ENCODE peak calls at places on chromosomes 7 and 10, in four cellular contexts. Z, S, C and I are unnamed samples.

GRCh38 chr7:34219153-34219552 is 313.8 kb downstream of the BMPER start:
- DNase-seq in Z (no peak), S (no peak), C (no peak), I (no peak)

GRCh38 chr10:11329055-11329673 is 282.3 kb downstream of the USP6NL start:
- DNase-seq in Z (no peak), S (no peak), C (no peak), I (no peak)

GRCh38 chr10:98299341-98299740 is 31.3 kb upstream of the LOXL4 start:
- DNase-seq in Z (peak; percentile 37), S (no peak), C (no peak), I (no peak)

GRCh38 chr7:149562602-149563001 is 65.0 kb upstream of the ZNF746 start:
- DNase-seq in Z (peak; percentile 63), S (no peak), C (peak; percentile 33), I (no peak)

GRCh38 chr7:2248984-2249694 is 7.1 kb downstream of the NUDT1 start:
- DNase-seq in Z (peak; percentile 97), S (peak; percentile 64), C (peak; percentile 23), I (no peak)

GRCh38 chr10:47188156-47188555 is 111.8 kb upstream of the GDF10 start:
- DNase-seq in Z (no peak), S (no peak), C (peak; percentile 32), I (no peak)

GRCh38 chr7:55387062-55387965 is 22.2 kb downstream of the LANCL2 start:
- DNase-seq in Z (peak; percentile 19), S (no peak), C (peak; percentile 11), I (no peak)

GRCh38 chr10:74949024-74949423 is 122.6 kb downstream of the KAT6B start:
- DNase-seq in Z (peak; percentile 57), S (no peak), C (no peak), I (no peak)

GRCh38 chr7:13551503-13551902 is 438.0 kb downstream of the ETV1 start:
- DNase-seq in Z (no peak), S (no peak), C (no peak), I (no peak)

GRCh38 chr10:35607475-35608316 is 2.6 kb downstream of the GJD4 start:
- DNase-seq in Z (no peak), S (no peak), C (no peak), I (no peak)

GRCh38 chr7:43792471-43792870 is 34.0 kb downstream of the BLVRA start:
- DNase-seq in Z (no peak), S (no peak), C (no peak), I (no peak)

GRCh38 chr7:33774762-33775523 is 130.4 kb upstream of the BMPER start:
- DNase-seq in Z (peak; percentile 81), S (peak; percentile 62), C (peak; percentile 91), I (no peak)

GRCh38 chr7:50662059-50662689 is 97.0 kb upstream of the DDC start:
- DNase-seq in Z (no peak), S (no peak), C (peak; percentile 14), I (no peak)
- H3K4me1 ChIP-seq in Z (peaks cover 6% of the 10 kb centered on the region), S (peaks cover 77% of the 10 kb centered on the region), C (peaks cover 46% of the 10 kb centered on the region), I (no peaks in the 10 kb centered on the region)

DNA sequence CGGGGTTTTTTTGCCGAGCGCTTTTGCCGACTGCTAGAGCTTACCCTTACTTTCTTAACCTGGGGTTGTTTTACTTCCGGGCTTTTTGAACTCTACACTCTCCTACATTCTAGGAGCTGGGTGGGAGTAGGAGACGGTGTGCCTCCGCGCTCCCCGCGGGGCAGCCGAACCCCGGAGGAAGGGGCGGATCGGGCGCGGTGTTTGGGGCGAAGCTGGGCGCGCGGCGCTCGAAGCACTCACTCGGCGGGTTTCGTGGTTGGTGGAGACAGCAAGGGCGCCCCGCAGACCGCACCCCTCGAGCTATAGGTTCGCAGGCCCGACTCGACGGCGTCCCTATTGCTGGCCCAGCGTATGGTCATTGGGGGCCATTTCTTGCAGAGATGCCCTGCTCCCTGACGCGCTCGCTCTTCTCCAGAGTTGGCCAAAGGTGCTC is 245 bp downstream of the ZNF518A start:
- DNase-seq in Z (peak; percentile 72), S (no peak), C (no peak), I (peak; percentile 91)
- TF ChIP-seq CTCF in Z (no peak), S (no peak), C (no peak), I (no peak)

GRCh38 chr7:142961595-142961972 is 579 bp downstream of the KEL start:
- DNase-seq in Z (no peak), S (no peak), C (no peak), I (no peak)
- H3K4me3 ChIP-seq in Z (no peak overlapping the region), S (no peak overlapping the region), C (no peak overlapping the region), I (no peak overlapping the region)

DNA sequence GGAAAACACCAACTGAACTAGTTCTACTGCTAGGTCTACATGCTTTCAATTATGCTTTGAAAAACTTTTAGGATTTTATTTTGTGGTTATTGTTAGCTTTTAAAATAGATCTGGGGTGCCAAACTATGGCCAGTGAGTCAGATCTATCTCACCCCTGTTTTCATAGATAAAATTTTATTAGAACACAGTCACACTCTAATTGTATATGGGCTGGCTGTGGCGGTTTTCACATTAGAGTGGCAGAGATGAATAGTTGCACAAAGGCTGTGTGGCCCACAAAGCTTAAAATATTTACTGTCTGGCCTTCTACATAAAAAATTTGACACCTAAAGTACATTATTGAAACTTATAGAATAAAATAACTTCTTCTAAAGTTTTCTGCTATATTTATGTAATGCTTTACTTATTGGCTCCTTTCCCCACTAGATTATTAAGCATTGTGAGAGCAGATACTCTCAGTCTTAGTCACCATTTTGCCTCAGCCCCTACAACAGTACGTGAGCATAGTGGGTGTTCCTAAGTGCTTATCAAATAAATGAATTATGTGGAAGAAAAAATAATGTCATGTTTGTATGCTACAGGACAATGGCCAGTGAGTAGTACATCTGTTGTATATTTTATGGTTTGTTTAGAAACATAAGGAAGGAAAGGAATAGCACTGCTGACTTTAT is 5.4 kb upstream of the SUV39H2 start:
- DNase-seq in Z (peak; percentile 73), S (no peak), C (peak; percentile 29), I (no peak)
- H3K4me1 ChIP-seq in Z (peaks cover 7% of the 10 kb centered on the region), S (peaks cover 13% of the 10 kb centered on the region), C (peaks cover 17% of the 10 kb centered on the region), I (no peaks in the 10 kb centered on the region)

GRCh38 chr7:101663747-101664146 is 34.7 kb upstream of the MYL10 start:
- DNase-seq in Z (no peak), S (no peak), C (no peak), I (no peak)

GRCh38 chr7:101662447-101662998 is 33.4 kb upstream of the MYL10 start:
- DNase-seq in Z (no peak), S (no peak), C (no peak), I (no peak)

GRCh38 chr7:101664893-101665471 is 35.9 kb upstream of the MYL10 start:
- DNase-seq in Z (no peak), S (no peak), C (no peak), I (no peak)

GRCh38 chr7:101666293-101666692 is 37.2 kb upstream of the MYL10 start:
- DNase-seq in Z (no peak), S (no peak), C (no peak), I (no peak)

GRCh38 chr7:101664390-101664789 is 35.3 kb upstream of the MYL10 start:
- DNase-seq in Z (no peak), S (no peak), C (no peak), I (no peak)
- TF ChIP-seq CTCF in Z (no peak), S (no peak), C (no peak), I (no peak)

GRCh38 chr7:73433924-73434700 is 534 bp downstream of the FZD9 start:
- DNase-seq in Z (no peak), S (no peak), C (no peak), I (no peak)
- H3K4me3 ChIP-seq in Z (peak overlapping the region; percentile 40), S (peak overlapping the region; percentile 38), C (peak overlapping the region; percentile 40), I (peak overlapping the region; percentile 60)

GRCh38 chr10:44981172-44982113 is 2.8 kb upstream of the DEPP1 start:
- DNase-seq in Z (peak; percentile 92), S (no peak), C (peak; percentile 88), I (peak; percentile 33)

GRCh38 chr10:44978213-44978569 is 418 bp downstream of the DEPP1 start:
- DNase-seq in Z (no peak), S (no peak), C (no peak), I (no peak)

GRCh38 chr10:44978570-44979280 is at the start of gene DEPP1:
- DNase-seq in Z (peak; percentile 93), S (peak; percentile 94), C (peak; percentile 95), I (peak; percentile 97)

GRCh38 chr10:44980309-44981171 is 1.9 kb upstream of the DEPP1 start:
- DNase-seq in Z (no peak), S (no peak), C (peak; percentile 85), I (no peak)

DNA sequence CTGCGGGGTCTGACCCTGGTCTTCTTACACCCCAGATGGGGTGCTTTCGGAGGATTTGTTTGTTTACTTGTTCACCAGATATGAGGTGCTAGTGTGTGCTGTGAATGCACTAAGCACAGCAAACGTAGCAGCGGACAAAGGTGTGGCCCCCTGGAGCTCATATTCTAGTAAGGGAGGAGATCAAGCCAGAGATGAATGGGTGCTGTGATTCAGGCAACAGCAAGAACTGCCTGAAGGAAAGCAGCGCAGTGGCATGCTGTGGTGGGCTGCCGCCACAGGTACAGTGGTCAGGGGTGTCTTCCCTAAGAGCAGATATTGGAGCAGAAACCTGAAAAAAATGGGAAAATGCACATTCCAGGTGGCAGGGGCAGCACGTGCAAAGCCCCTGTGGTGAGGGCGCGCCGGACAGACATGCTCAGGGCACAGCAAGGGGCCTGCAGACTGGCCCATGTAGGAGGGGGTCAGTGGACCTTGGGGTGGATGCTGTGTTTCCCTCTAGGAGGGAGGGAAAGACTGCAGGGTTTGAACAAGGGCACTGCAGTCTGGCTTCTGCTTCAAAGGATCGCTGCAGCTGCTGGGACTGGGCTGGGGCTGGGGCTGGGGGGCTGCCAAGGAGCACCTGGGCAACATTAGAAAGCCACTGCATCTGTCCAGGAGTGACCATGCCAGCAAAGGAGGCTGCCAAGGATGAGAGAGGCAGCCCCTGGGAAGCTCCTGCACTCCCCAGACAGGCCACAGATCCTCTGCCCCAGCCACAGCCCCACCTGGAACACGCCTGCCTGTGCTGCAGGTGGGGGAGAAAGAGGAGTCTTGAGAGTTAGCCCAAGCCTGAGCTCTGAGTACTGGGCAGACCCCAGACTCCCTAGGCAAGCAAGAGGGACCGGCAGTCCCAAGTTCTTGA is 922 bp upstream of the DEPP1 start:
- DNase-seq in Z (no peak), S (no peak), C (peak; percentile 56), I (peak; percentile 40)
- H3K4me1 ChIP-seq in Z (peaks cover 70% of the 10 kb centered on the region), S (peaks cover 80% of the 10 kb centered on the region), C (peaks cover 71% of the 10 kb centered on the region), I (peaks cover 69% of the 10 kb centered on the region)

DNA sequence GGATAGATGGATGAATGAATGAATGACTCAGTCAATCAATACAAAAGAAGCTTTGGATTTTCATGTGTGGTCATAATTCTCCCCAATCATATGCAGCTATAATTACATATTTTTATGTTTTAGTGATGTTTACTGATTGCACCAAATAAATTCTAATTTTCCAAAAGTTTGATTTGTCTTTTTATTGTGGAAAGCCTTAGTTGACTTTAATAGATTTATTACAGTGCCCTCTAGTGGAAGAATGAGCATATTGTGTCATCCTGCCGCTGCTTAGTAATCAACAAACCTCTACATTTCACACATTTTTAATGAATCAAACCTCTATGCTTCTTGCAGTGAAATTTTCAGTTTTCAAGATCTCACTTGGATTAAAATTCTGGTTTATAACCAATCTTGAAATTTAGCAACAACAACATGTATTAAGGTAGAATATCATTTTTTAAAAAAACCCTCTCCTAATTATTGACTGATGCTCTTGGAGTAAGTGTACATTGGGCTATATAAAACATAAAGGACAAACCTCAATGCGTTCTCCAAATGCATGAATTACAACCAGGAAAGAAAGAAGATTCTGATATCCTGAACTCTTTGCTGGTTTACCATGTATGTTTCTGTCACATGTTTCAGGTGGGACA is 55.6 kb upstream of the PNLIP start:
- DNase-seq in Z (peak; percentile 16), S (no peak), C (no peak), I (no peak)
- TF ChIP-seq CTCF in Z (peak; percentile 59), S (peak; percentile 6), C (peak; percentile 56), I (peak; percentile 48)